ENCODE peak calls at places on chromosomes 16 and 17, in six cellular contexts. J, Q, O, F, C and A are unnamed samples.
A peak's percentile ranks its signal among the peaks of the same experiment; 100 is the strongest.

GRCh38 chr17:78351449-78352006 is 8.3 kb downstream of the SOCS3 start:
- DNase-seq in J (peak; percentile 77), Q (no peak), O (peak; percentile 29), F (peak; percentile 100), C (peak; percentile 100), A (peak; percentile 99)

GRCh38 chr17:10652984-10653680 is 4.0 kb downstream of the MYH3 start:
- DNase-seq in J (no peak), Q (peak; percentile 57), O (no peak), F (no peak), C (no peak), A (no peak)

GRCh38 chr17:45823598-45823997 is 21.1 kb upstream of the SPPL2C start:
- DNase-seq in J (no peak), Q (no peak), O (no peak), F (no peak), C (no peak), A (no peak)

GRCh38 chr17:4130715-4131114 is 12.1 kb downstream of the ZZEF1 start:
- DNase-seq in J (no peak), Q (peak; percentile 11), O (no peak), F (peak; percentile 63), C (peak; percentile 64), A (no peak)

GRCh38 chr16:81513204-81514040 is 68.8 kb downstream of the CMIP start:
- DNase-seq in J (peak; percentile 53), Q (no peak), O (peak; percentile 38), F (peak; percentile 49), C (peak; percentile 81), A (no peak)

GRCh38 chr16:28301620-28302019 is 9.3 kb downstream of the SBK1 start:
- DNase-seq in J (no peak), Q (no peak), O (no peak), F (no peak), C (no peak), A (no peak)

GRCh38 chr16:11835891-11836652 is 15.3 kb downstream of the RSL1D1 start:
- DNase-seq in J (no peak), Q (peak; percentile 55), O (peak; percentile 42), F (peak; percentile 70), C (no peak), A (no peak)

GRCh38 chr17:81923302-81924260 is 4.0 kb downstream of the MAFG start:
- DNase-seq in J (peak; percentile 64), Q (peak; percentile 62), O (peak; percentile 87), F (peak; percentile 90), C (peak; percentile 86), A (peak; percentile 46)

GRCh38 chr17:330993-331701 is 21.5 kb downstream of the RPH3AL start:
- DNase-seq in J (peak; percentile 57), Q (no peak), O (no peak), F (no peak), C (peak; percentile 87), A (no peak)

GRCh38 chr16:86292942-86293341 is 217.4 kb upstream of the FOXF1 start:
- DNase-seq in J (no peak), Q (no peak), O (no peak), F (no peak), C (no peak), A (no peak)

GRCh38 chr17:36485805-36486203 is 677 bp upstream of the ZNHIT3 start:
- DNase-seq in J (no peak), Q (peak; percentile 78), O (no peak), F (no peak), C (no peak), A (no peak)

GRCh38 chr17:43468746-43469544 is 14.8 kb upstream of the DHX8 start:
- DNase-seq in J (no peak), Q (peak; percentile 7), O (no peak), F (peak; percentile 83), C (no peak), A (peak; percentile 23)

GRCh38 chr17:68198931-68199836 is 48.7 kb upstream of the AMZ2 start:
- DNase-seq in J (no peak), Q (no peak), O (peak; percentile 23), F (no peak), C (no peak), A (no peak)
- H3K4me3 ChIP-seq in J (no peak overlapping the region), Q (peak overlapping the region; percentile 24), O (peak overlapping the region; percentile 24), F (peak overlapping the region; percentile 36), C (peak overlapping the region; percentile 19), A (no peak overlapping the region)

DNA sequence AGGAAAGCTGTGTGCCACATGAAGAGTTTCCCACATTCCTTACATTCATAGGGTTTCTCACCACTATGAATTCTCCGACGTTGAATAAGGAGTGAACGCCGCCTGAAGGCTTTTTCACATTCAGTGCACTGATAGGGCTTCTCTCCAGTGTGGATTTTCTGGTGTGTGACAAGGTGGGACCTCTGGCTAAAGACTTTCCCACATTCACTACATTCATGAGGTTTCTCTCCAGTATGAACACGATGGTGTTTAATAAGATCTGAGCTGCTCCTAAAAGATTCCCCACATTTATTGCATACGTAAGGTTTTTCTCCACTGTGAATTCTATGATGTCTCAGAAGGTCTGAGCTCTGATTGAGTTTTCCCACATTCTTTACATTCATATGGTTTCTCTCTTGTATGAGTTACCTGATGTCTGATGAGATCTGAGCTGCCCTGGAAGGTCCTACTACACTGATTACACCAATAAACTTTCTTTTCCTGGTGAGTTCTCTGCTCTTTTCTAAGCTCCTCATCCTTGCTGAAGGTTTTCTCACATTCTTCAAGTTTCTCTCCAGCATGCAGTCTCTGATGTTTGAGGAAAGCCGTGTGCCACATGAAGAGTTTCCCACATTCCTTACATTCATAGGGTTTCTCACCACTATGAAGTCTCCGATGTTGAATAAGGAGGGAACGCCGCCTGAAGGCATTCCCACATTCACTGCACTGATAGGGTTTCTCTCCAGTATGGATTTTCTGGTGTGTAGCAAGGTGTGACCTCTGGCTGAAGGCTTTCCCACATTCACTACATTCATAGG is 10.0 kb downstream of the ZNF594 start:
- DNase-seq in J (no peak), Q (no peak), O (no peak), F (no peak), C (no peak), A (no peak)
- H3K9me3 ChIP-seq in J (peaks cover 81% of the 10 kb centered on the region), Q (peaks cover 96% of the 10 kb centered on the region), O (peaks cover 13% of the 10 kb centered on the region), F (peaks cover 97% of the 10 kb centered on the region), C (peaks cover 96% of the 10 kb centered on the region), A (peaks cover 74% of the 10 kb centered on the region)

GRCh38 chr16:31134091-31134571 is 1.4 kb downstream of the PRSS8 start:
- DNase-seq in J (peak; percentile 56), Q (no peak), O (no peak), F (peak; percentile 12), C (no peak), A (no peak)

GRCh38 chr16:31132979-31133599 is 2.4 kb downstream of the PRSS8 start:
- DNase-seq in J (no peak), Q (no peak), O (no peak), F (no peak), C (no peak), A (no peak)

GRCh38 chr16:31135535-31136286 is at the start of gene PRSS8:
- DNase-seq in J (peak; percentile 97), Q (no peak), O (peak; percentile 40), F (no peak), C (no peak), A (no peak)

GRCh38 chr16:31136287-31136662 is 748 bp upstream of the PRSS8 start:
- DNase-seq in J (no peak), Q (no peak), O (no peak), F (no peak), C (no peak), A (no peak)

GRCh38 chr16:31134625-31135534 is 647 bp downstream of the PRSS8 start:
- DNase-seq in J (peak; percentile 84), Q (no peak), O (peak; percentile 52), F (peak; percentile 18), C (no peak), A (no peak)
- H3K4me3 ChIP-seq in J (peak overlapping the region; percentile 95), Q (no peak overlapping the region), O (peak overlapping the region; percentile 19), F (no peak overlapping the region), C (peak overlapping the region; percentile 24), A (no peak overlapping the region)

DNA sequence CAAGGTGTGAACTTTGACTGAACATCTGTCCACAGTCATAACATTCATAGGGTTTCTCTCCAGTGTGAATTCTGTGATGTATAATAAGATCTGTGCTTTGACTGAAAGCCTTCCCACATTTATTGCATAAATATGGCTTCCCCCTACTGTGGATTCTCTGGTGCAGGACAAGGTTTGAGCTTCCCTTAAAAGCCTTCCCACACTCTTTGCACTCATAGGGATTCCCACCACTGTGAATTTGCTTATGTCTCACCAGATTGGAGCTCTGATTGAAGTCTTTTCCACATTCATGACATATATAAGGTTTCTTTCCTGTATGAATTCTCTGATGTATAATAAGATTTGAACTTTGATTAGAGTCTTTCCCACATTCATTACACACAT is 8.3 kb downstream of the ZNF594 start:
- DNase-seq in J (no peak), Q (no peak), O (no peak), F (no peak), C (no peak), A (no peak)
- H3K9me3 ChIP-seq in J (peaks cover 84% of the 10 kb centered on the region), Q (peaks cover 98% of the 10 kb centered on the region), O (peaks cover 13% of the 10 kb centered on the region), F (peaks cover 99% of the 10 kb centered on the region), C (peaks cover 88% of the 10 kb centered on the region), A (peaks cover 76% of the 10 kb centered on the region)